ENCODE peak calls at places on chromosomes 5 and 9, in ten cellular contexts. H is AG04450, T is cardiac fibroblast, W is HFF-Myc, N is SK-N-SH, A is PC-9, R is PC-3, S is lower leg skin, J is MM.1S, B is tibial nerve. F is an unnamed sample.
A peak's percentile ranks its signal among the peaks of the same experiment; 100 is the strongest.

GRCh38 chr9:130186839-130187522 is 14.8 kb downstream of the NCS1 start:
- DNase-seq in H (no peak), B (no peak), T (peak; percentile 54), W (no peak), R (peak; percentile 75), A (peak; percentile 75), N (peak; percentile 69), J (no peak), S (no peak), F (peak; percentile 43)

GRCh38 chr5:159422371-159422770 is 92.1 kb upstream of the IL12B start:
- DNase-seq in S (no peak), J (no peak), A (no peak), R (no peak), B (no peak), H (no peak), W (no peak), N (no peak), T (peak; percentile 13), F (peak; percentile 26)

GRCh38 chr5:146048994-146049703 is 56.2 kb downstream of the PLAC8L1 start:
- DNase-seq in H (peak; percentile 65), B (peak; percentile 22), N (peak; percentile 74), S (no peak), R (peak; percentile 92), J (peak; percentile 62), A (peak; percentile 68), W (peak; percentile 63), T (peak; percentile 86), F (peak; percentile 90)

GRCh38 chr9:72263572-72263971 is 101.4 kb downstream of the ZFAND5 start:
- DNase-seq in N (no peak), W (no peak), S (no peak), T (no peak), B (no peak), R (no peak), A (no peak), H (no peak), J (no peak), F (no peak)

GRCh38 chr5:76498328-76498727 is 95.2 kb downstream of the IQGAP2 start:
- DNase-seq in T (no peak), A (no peak), N (no peak), R (no peak), S (peak; percentile 2), J (no peak), B (no peak), H (no peak), W (no peak), F (no peak)

GRCh38 chr5:102600964-102601363 is 102.2 kb upstream of the SLCO6A1 start:
- DNase-seq in T (peak; percentile 9), B (no peak), W (no peak), N (no peak), R (peak; percentile 78), H (no peak), J (no peak), A (no peak), S (no peak), F (peak; percentile 43)

GRCh38 chr9:133120343-133121199 is 469 bp downstream of the RALGDS start:
- DNase-seq in R (no peak), A (no peak), W (no peak), H (no peak), S (peak; percentile 89), T (no peak), N (peak; percentile 77), J (no peak), B (no peak), F (no peak)

GRCh38 chr5:91598216-91598615 is 215.1 kb upstream of the ARRDC3 start:
- DNase-seq in W (no peak), A (no peak), R (no peak), S (no peak), H (no peak), T (no peak), B (no peak), N (peak; percentile 1), J (no peak), F (no peak)

GRCh38 chr5:168135897-168136296 is 155.5 kb upstream of the WWC1 start:
- DNase-seq in B (no peak), T (no peak), W (no peak), A (no peak), H (no peak), J (no peak), R (no peak), S (no peak), N (no peak), F (no peak)

GRCh38 chr5:25892251-25892650 is 1146.1 kb downstream of the CDH9 start:
- DNase-seq in R (peak; percentile 62), B (no peak), A (no peak), T (no peak), H (no peak), J (no peak), W (no peak), S (no peak), N (no peak), F (no peak)

GRCh38 chr9:99387416-99387815 is 165.3 kb downstream of the SEC61B start:
- DNase-seq in W (no peak), A (no peak), R (no peak), S (no peak), N (no peak), T (no peak), J (no peak), B (no peak), H (no peak), F (no peak)

GRCh38 chr5:134128648-134128995 is 14.1 kb downstream of the TCF7 start:
- DNase-seq in W (no peak), H (no peak), N (no peak), J (no peak), B (no peak), R (no peak), T (no peak), A (no peak), S (no peak), F (no peak)
- H3K4me3 ChIP-seq in W (no peak overlapping the region), H (no peak overlapping the region), N (no peak overlapping the region), J (no peak overlapping the region), B (no peak overlapping the region), R (no peak overlapping the region), T (no peak overlapping the region), A (no peak overlapping the region), S (no peak overlapping the region), F (no peak overlapping the region)

DNA sequence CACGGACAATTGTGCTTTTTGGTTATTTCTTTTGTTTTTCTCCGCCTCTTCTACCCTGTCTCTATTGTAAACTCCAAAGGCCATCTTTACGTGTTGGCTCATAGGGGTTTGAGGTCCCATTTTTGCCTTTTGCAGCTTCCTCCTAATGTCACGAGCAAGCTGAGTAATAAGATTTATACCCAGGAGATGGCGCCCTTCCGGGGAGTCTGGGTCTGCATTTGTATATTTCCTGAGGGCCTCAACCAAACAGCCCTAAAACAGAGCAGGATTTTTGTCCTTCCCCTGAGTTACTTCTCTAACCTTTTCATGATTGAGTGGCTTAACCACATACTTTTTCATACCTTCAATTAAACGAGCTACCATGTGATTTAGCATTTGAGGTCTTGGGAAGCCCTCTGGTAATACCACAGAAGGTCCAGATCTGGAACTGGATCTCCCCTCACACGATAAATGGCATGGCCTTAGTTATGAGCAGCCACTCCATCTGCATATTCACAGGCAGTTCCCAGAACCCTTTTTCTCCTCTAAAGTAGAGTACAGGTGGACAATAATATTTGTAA is 11.2 kb upstream of the CFAP95 start:
- DNase-seq in B (no peak), N (peak; percentile 20), W (no peak), A (no peak), J (no peak), R (peak; percentile 37), H (no peak), S (no peak), T (peak; percentile 33), F (peak; percentile 45)
- TF ChIP-seq CTCF in B (no peak), N (peak; percentile 59), W (peak; percentile 47), A (peak; percentile 47), J (peak; percentile 27), R (peak; percentile 59), H (peak; percentile 40), S (no peak), T (peak; percentile 53), F (peak; percentile 39)

GRCh38 chr9:137454506-137455360 is 4.4 kb downstream of the NSMF start:
- DNase-seq in T (peak; percentile 24), A (no peak), J (no peak), H (no peak), R (no peak), B (no peak), W (no peak), S (peak; percentile 89), N (peak; percentile 75), F (peak; percentile 30)

GRCh38 chr9:137454145-137454505 is 5.0 kb downstream of the NSMF start:
- DNase-seq in T (peak; percentile 37), R (no peak), N (peak; percentile 79), J (peak; percentile 33), W (no peak), B (no peak), S (peak; percentile 95), A (no peak), H (no peak), F (peak; percentile 17)

GRCh38 chr9:137453643-137454081 is 5.5 kb downstream of the NSMF start:
- DNase-seq in N (peak; percentile 93), A (no peak), S (peak; percentile 95), W (no peak), R (peak; percentile 19), H (peak; percentile 20), J (peak; percentile 43), T (peak; percentile 85), B (peak; percentile 64), F (peak; percentile 68)

GRCh38 chr9:137451976-137452760 is 7.0 kb downstream of the NSMF start:
- DNase-seq in A (no peak), S (peak; percentile 86), T (no peak), W (no peak), N (no peak), B (no peak), J (no peak), H (no peak), R (no peak), F (no peak)

DNA sequence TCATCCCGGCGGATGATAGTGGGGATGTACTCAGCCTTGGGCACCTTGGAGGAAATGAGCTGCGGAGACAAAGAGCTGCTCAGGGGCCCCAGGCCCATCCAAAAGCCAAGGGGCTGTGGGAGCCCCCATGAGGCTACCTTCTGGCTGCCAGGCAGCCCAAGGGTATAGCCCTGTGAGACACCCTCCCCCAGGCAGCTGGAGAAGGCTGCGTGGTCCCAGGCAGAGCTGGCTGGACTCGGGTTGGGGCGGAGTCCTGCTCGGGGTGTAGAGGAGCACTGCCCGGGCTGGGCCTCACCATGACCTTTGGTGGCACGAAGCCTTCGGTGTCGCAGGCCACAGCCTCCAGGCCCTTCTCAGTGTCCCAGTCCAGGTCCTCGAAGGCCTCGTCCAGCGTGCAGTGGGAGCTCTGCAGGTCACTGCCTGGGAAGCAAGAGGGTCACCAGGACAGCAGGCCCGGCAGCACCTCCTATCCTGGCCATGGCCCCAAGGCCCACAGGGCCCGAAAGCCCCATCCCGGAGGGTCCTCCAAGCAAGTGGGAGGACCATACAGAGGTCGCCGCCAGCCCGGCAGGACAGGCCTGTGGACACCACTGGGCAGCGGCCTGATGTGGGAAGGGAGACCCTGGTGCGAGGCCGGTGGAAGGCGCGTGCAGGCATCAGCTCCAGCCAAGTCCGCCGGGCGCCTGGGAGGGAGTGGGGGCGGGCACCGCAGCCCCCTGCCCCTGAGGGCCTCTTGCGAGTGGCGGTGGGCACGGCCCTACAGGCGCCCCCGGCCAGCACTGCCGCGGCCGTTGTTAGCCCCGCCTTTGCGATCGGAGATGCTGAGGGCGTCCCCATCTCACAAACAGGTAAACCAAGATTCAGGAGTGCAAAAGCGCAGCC is 6.1 kb downstream of the NSMF start:
- DNase-seq in J (no peak), W (no peak), S (peak; percentile 89), R (no peak), N (no peak), T (no peak), B (no peak), H (no peak), A (no peak), F (no peak)
- H3K4me3 ChIP-seq in J (no peak overlapping the region), W (no peak overlapping the region), S (no peak overlapping the region), R (no peak overlapping the region), N (no peak overlapping the region), T (no peak overlapping the region), B (peak overlapping the region; percentile 47), H (no peak overlapping the region), A (no peak overlapping the region), F (no peak overlapping the region)

GRCh38 chr5:73363911-73364730 is 84.5 kb downstream of the FOXD1 start:
- DNase-seq in T (peak; percentile 45), H (no peak), A (peak; percentile 75), J (no peak), N (no peak), W (no peak), R (peak; percentile 67), S (no peak), B (no peak), F (peak; percentile 87)
- TF ChIP-seq CTCF in T (peak; percentile 2), H (no peak), A (no peak), J (no peak), N (peak; percentile 37), W (peak; percentile 11), R (no peak), S (no peak), B (no peak), F (peak; percentile 9)